ENCODE peak calls at places on chromosomes 1 and 21, in seven cellular contexts. N is esophagus squamous epithelium, G is foreskin keratinocyte, B is ascending aorta, L is kidney epithelial cell, J is GM12878, E is fibroblast of mammary gland. P is an unnamed sample.

GRCh38 chr1:60510162-60510561 is 436.6 kb upstream of the C1orf87 start:
- DNase-seq in B (no peak), L (no peak), J (no peak), G (peak; percentile 32), N (no peak), E (peak; percentile 31), P (no peak)

GRCh38 chr1:104064391-104064790 is 314.7 kb downstream of the AMY1C start:
- DNase-seq in L (no peak), G (peak; percentile 14), N (no peak), B (no peak), E (no peak), J (no peak), P (no peak)

GRCh38 chr1:246048693-246049092 is 458.4 kb downstream of the SMYD3 start:
- DNase-seq in N (no peak), L (no peak), B (no peak), E (no peak), J (no peak), G (no peak), P (no peak)

GRCh38 chr1:56137829-56138505 is 441.4 kb downstream of the PLPP3 start:
- DNase-seq in L (no peak), G (no peak), J (no peak), N (no peak), B (no peak), E (peak; percentile 36), P (no peak)

GRCh38 chr1:112079446-112079845 is 90.0 kb upstream of the KCND3 start:
- DNase-seq in B (no peak), E (no peak), N (no peak), G (no peak), J (no peak), L (no peak), P (no peak)

GRCh38 chr1:80217377-80217986 is 1211.0 kb upstream of the ADGRL4 start:
- DNase-seq in E (peak; percentile 83), G (peak; percentile 76), N (no peak), L (peak; percentile 43), J (no peak), B (no peak), P (no peak)

GRCh38 chr1:8939362-8939995 is 6.2 kb upstream of the CA6 start:
- DNase-seq in G (peak; percentile 42), L (no peak), N (no peak), J (no peak), B (no peak), E (peak; percentile 56), P (no peak)

GRCh38 chr1:4072754-4073153 is 172.7 kb upstream of the C1orf174 start:
- DNase-seq in J (no peak), G (no peak), E (no peak), B (no peak), N (no peak), L (no peak), P (no peak)

GRCh38 chr1:38046333-38046883 is at the start of gene POU3F1:
- DNase-seq in E (no peak), G (no peak), L (no peak), J (no peak), B (no peak), N (no peak), P (no peak)

GRCh38 chr1:97350662-97351061 is 570.2 kb downstream of the DPYD start:
- DNase-seq in B (no peak), N (no peak), G (no peak), J (no peak), E (peak; percentile 35), L (no peak), P (no peak)

GRCh38 chr1:7988576-7988975 is 27.1 kb downstream of the PARK7 start:
- DNase-seq in N (no peak), E (no peak), G (peak; percentile 86), L (no peak), J (no peak), B (no peak), P (no peak)

GRCh38 chr1:238658766-238659165 is 727.6 kb upstream of the CHRM3 start:
- DNase-seq in E (peak; percentile 65), L (no peak), N (no peak), B (no peak), J (no peak), G (peak; percentile 22), P (no peak)

GRCh38 chr21:32779983-32780382 is 8.4 kb upstream of the PAXBP1 start:
- DNase-seq in B (no peak), J (peak; percentile 19), E (no peak), G (no peak), L (no peak), N (no peak), P (no peak)

GRCh38 chr1:243885806-243886205 is 35.8 kb upstream of the AKT3 start:
- DNase-seq in N (no peak), B (no peak), J (no peak), G (no peak), E (no peak), L (no peak), P (no peak)

GRCh38 chr1:109783436-109783835 is 19.7 kb upstream of the EPS8L3 start:
- DNase-seq in J (no peak), N (no peak), L (peak; percentile 79), G (peak; percentile 81), B (peak; percentile 33), E (peak; percentile 74), P (no peak)

GRCh38 chr1:214550339-214551051 is 907 bp downstream of the PTPN14 start:
- DNase-seq in B (no peak), L (no peak), G (peak; percentile 25), E (no peak), N (no peak), J (no peak), P (no peak)

GRCh38 chr1:20896824-20897223 is 109.7 kb upstream of the HP1BP3 start:
- DNase-seq in N (no peak), E (peak; percentile 61), B (no peak), G (peak; percentile 42), J (no peak), L (peak; percentile 42), P (no peak)

GRCh38 chr1:53284224-53285020 is 43.4 kb downstream of the LRP8 start:
- DNase-seq in G (no peak), N (no peak), B (no peak), E (no peak), L (no peak), J (no peak), P (no peak)

GRCh38 chr1:51833700-51834099 is 44.8 kb downstream of the NRDC start:
- DNase-seq in B (no peak), L (no peak), G (peak; percentile 6), N (no peak), J (no peak), E (peak; percentile 38), P (no peak)

GRCh38 chr1:156623946-156624813 is 5.0 kb downstream of the HAPLN2 start:
- DNase-seq in G (peak; percentile 32), B (no peak), J (no peak), E (peak; percentile 36), N (no peak), L (no peak), P (peak; percentile 58)

GRCh38 chr21:45392206-45392971 is 12.6 kb upstream of the COL18A1 start:
- DNase-seq in J (no peak), L (no peak), B (no peak), G (no peak), N (no peak), E (no peak), P (no peak)

GRCh38 chr1:38076038-38076437 is 29.4 kb upstream of the POU3F1 start:
- DNase-seq in N (no peak), G (no peak), L (no peak), J (no peak), B (no peak), E (peak; percentile 8), P (no peak)

GRCh38 chr1:20266642-20267041 is 24.0 kb upstream of the VWA5B1 start:
- DNase-seq in L (no peak), E (no peak), J (no peak), N (no peak), G (no peak), B (no peak), P (no peak)

GRCh38 chr1:223331929-223332328 is 32.0 kb downstream of the SUSD4 start:
- DNase-seq in J (no peak), E (peak; percentile 3), L (peak; percentile 54), B (no peak), N (no peak), G (peak; percentile 72), P (no peak)

GRCh38 chr1:42014823-42015222 is 96.1 kb upstream of the HIVEP3 start:
- DNase-seq in L (no peak), N (no peak), J (no peak), B (no peak), G (no peak), E (no peak), P (no peak)

GRCh38 chr1:26350701-26351590 is 3.0 kb downstream of the CRYBG2 start:
- DNase-seq in B (no peak), G (no peak), N (no peak), J (no peak), E (peak; percentile 15), L (no peak), P (no peak)

GRCh38 chr1:203223012-203223775 is 6.3 kb downstream of the CHIT1 start:
- DNase-seq in E (no peak), L (no peak), B (no peak), G (no peak), J (no peak), N (no peak), P (no peak)

GRCh38 chr1:97136971-97137370 is 415.4 kb downstream of the PTBP2 start:
- DNase-seq in B (no peak), G (no peak), N (no peak), L (no peak), E (no peak), J (no peak), P (no peak)

GRCh38 chr1:217393901-217394300 is 237.0 kb downstream of the GPATCH2 start:
- DNase-seq in J (no peak), N (no peak), L (no peak), E (no peak), G (no peak), B (no peak), P (no peak)
- TF ChIP-seq CTCF in J (no peak), N (no peak), L (peak; percentile 35), E (no peak), G (peak; percentile 26), B (peak; percentile 25), P (no peak)

GRCh38 chr21:16851054-16851453 is 661.8 kb upstream of the CXADR start:
- DNase-seq in E (no peak), B (no peak), L (no peak), J (no peak), N (no peak), G (no peak), P (no peak)
- TF ChIP-seq CTCF in E (no peak), B (no peak), L (peak; percentile 8), J (no peak), N (peak; percentile 10), G (peak; percentile 20), P (no peak)

GRCh38 chr1:24779689-24780464 is 34.6 kb downstream of the CLIC4 start:
- DNase-seq in B (no peak), J (no peak), N (no peak), E (no peak), G (no peak), L (no peak), P (no peak)
- TF ChIP-seq CTCF in B (no peak), J (no peak), N (no peak), E (peak; percentile 7), G (no peak), L (no peak), P (no peak)

DNA sequence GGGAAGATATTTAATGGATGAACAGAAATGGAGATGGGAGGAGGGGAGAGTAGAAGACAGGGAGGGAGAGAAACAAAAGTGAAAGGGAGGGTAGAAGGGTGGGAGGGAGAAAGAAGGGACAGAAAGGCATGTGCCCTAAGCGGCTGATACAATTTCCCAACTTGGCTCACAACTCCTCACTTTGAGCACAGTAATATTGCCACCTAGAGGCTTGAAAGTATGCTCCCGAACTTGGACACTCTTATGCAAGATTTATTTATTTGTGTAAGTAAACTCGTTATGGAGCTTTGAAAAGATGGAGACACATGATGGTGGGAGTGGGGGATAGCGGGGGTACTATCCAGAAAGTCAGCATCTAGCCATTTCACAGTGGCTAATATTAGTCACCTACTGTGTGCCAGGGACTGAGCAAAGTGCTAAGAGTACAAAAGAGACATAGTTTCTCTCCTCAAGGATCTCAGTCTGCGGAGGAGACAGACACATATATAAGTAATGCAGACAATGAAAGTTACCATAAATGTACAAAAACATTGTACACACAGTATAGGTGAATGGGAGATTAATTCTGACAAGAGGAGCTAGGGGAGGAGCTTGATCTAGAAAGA is 189.7 kb downstream of the SEC16B start:
- DNase-seq in E (peak; percentile 82), L (no peak), N (no peak), B (no peak), G (peak; percentile 54), J (no peak), P (no peak)
- TF ChIP-seq CTCF in E (peak; percentile 69), L (peak; percentile 67), N (peak; percentile 62), B (peak; percentile 27), G (peak; percentile 81), J (peak; percentile 31), P (no peak)

P was measured in activated CD8-positive, alpha-beta T cell treated with anti-CD3 and anti-CD28 coated beads for 36 hours.